ENCODE peak calls at places on chromosomes 1 and 21, in ten cellular contexts. A is heart left ventricle; N is AG10803; P is cardiac fibroblast; S is cardiac muscle cell; C is BJ; M is CD8-positive, alpha-beta T cell; U is hepatocyte; Y is transverse colon; L is ovary. O is an unnamed sample.

GRCh38 chr21:25126564-25126963 is 480.7 kb downstream of the MRPL39 start:
- DNase-seq in L (no peak), A (no peak), P (no peak), C (no peak), N (no peak), Y (no peak), S (no peak), M (no peak), U (no peak), O (no peak)

GRCh38 chr1:39663559-39663958 is 8.3 kb downstream of the NT5C1A start:
- DNase-seq in Y (no peak), L (no peak), M (no peak), N (no peak), U (no peak), A (no peak), S (no peak), C (no peak), P (no peak), O (no peak)

GRCh38 chr1:221509575-221510360 is 232.1 kb downstream of the DUSP10 start:
- DNase-seq in U (no peak), A (no peak), S (peak), L (no peak), Y (no peak), P (peak), M (no peak), N (no peak), C (no peak), O (no peak)

GRCh38 chr1:239811211-239811902 is 280.3 kb upstream of the FMN2 start:
- DNase-seq in M (no peak), A (no peak), Y (no peak), U (no peak), P (no peak), C (no peak), L (no peak), N (no peak), S (no peak), O (no peak)

GRCh38 chr1:37851782-37852210 is 7.6 kb downstream of the MTF1 start:
- DNase-seq in C (no peak), Y (no peak), M (no peak), A (no peak), S (peak), L (no peak), N (peak), P (peak), U (no peak), O (no peak)

GRCh38 chr1:115401676-115402075 is 63.6 kb upstream of the NGF start:
- DNase-seq in A (no peak), U (no peak), M (no peak), S (no peak), L (no peak), P (no peak), C (no peak), Y (no peak), N (no peak), O (no peak)

GRCh38 chr1:157099633-157100009 is at the start of gene ETV3L:
- DNase-seq in P (no peak), A (peak), U (no peak), C (no peak), M (no peak), L (no peak), Y (no peak), N (no peak), S (no peak), O (no peak)

GRCh38 chr1:247906504-247907047 is 11.2 kb downstream of the OR2W3 start:
- DNase-seq in P (peak), L (no peak), S (peak), M (no peak), N (no peak), U (no peak), Y (peak), C (peak), A (no peak), O (no peak)

GRCh38 chr1:200224315-200224714 is 185.5 kb downstream of the ZNF281 start:
- DNase-seq in L (no peak), C (no peak), M (no peak), A (no peak), S (no peak), U (no peak), Y (no peak), P (no peak), N (peak), O (no peak)

GRCh38 chr1:220767312-220768126 is 19.2 kb upstream of the MTARC1 start:
- DNase-seq in S (peak), N (no peak), C (no peak), U (peak), M (no peak), Y (no peak), P (peak), A (no peak), L (peak), O (no peak)

GRCh38 chr1:6222644-6223043 is 13.1 kb downstream of the ICMT start:
- DNase-seq in N (peak), A (no peak), P (peak), U (peak), M (no peak), S (peak), Y (peak), L (no peak), C (no peak), O (no peak)

GRCh38 chr1:119674110-119674509 is 26.0 kb upstream of the ZNF697 start:
- DNase-seq in P (peak), M (no peak), A (no peak), U (no peak), C (no peak), Y (no peak), S (peak), L (no peak), N (peak), O (no peak)

GRCh38 chr1:232548651-232549050 is 81.3 kb downstream of the SIPA1L2 start:
- DNase-seq in N (no peak), P (no peak), Y (no peak), L (peak), C (no peak), A (no peak), M (no peak), S (no peak), U (no peak), O (no peak)

GRCh38 chr1:25148673-25149300 is 83.5 kb downstream of the SYF2 start:
- DNase-seq in N (no peak), A (no peak), U (no peak), C (no peak), M (peak), L (no peak), P (peak), S (peak), Y (peak), O (no peak)
- TF ChIP-seq CTCF in N (peak), A (no peak), U (no peak), C (peak), M (peak), L (no peak), P (peak), S (peak), Y (peak), O (no peak)

DNA sequence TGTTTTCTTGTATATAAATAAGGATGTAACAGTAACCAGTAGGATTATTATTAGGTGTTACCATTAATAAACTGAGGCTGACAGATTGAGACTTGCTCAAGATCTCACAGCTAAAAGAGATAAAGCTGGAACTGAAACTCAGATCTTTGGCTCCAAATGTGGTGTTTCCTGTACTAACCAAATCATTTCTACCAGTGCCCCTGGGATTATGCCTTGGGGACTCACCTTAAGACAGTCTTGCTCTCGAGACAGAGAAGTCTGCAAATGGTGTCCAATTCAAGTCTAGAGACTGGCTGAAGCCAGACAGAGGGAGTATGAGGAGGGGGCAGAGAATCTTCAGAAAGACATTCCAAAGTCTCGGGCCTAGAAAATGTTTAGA is 593 bp upstream of the CD53 start:
- DNase-seq in N (no peak), C (no peak), P (no peak), A (no peak), M (no peak), L (no peak), S (no peak), Y (no peak), U (no peak), O (no peak)
- H3K4me3 ChIP-seq in N (no peak), C (no peak), P (no peak), A (no peak), M (peak), L (no peak), S (no peak), Y (no peak), U (no peak), O (no peak)

DNA sequence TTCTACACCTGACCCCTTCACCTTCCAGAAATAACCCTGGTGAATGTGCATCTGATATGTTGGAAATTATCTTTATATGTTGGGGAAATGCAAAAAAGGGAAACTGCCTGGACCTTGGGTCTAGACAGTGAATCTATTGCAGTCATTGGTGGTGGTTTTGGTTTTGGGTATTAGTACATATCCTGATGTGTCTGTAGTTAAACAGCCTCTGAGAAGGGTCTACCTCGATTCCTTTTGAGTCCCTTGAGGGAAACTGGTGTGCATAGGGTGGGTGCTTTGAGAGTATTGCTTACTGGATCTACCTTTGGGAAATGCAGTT is 127.3 kb upstream of the KIAA0040 start:
- DNase-seq in Y (no peak), A (no peak), U (no peak), N (no peak), M (no peak), P (no peak), S (no peak), C (no peak), L (no peak), O (no peak)
- TF ChIP-seq CTCF in Y (no peak), A (no peak), U (no peak), N (no peak), M (peak), P (no peak), S (no peak), C (no peak), L (no peak), O (no peak)

DNA sequence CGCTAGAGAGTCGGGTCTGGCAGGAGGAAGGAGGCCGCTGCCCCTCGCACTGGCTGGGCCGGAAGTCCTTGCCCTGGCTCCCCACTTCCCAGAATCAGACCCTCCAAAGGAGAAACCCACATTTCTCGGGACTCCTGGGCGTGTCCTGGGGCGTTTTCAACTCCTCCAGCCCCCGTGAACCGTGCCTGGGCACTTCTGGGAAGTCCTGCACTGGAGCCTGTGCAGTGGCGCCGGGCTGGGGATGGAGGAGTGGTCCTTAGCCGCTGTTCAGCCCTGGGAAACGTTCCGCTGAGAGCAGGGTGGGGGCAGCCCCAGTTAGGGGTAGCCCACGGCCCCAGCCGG is 3.0 kb downstream of the IGSF21 start:
- DNase-seq in P (no peak), M (no peak), U (no peak), S (no peak), Y (no peak), C (no peak), A (no peak), N (no peak), L (no peak), O (no peak)
- H3K4me3 ChIP-seq in P (no peak), M (no peak), U (no peak), S (peak), Y (no peak), C (no peak), A (peak), N (no peak), L (no peak), O (no peak)

O was measured in AG04449.